ENCODE peak calls at places on chromosomes 2 and 18, in seven cellular contexts. S, J, O, R, D, N and P are unnamed samples.

GRCh38 chr2:120736955-120737801 is 1.5 kb downstream of the GLI2 start:
- DNase-seq in R (peak), O (peak), D (no peak), J (peak), S (peak), N (no peak), P (no peak)

GRCh38 chr2:11234309-11234708 is 79.0 kb downstream of the SLC66A3 start:
- DNase-seq in J (no peak), O (no peak), N (no peak), R (no peak), D (no peak), S (no peak), P (no peak)

GRCh38 chr2:109217362-109218086 is 88.5 kb downstream of the SH3RF3 start:
- DNase-seq in D (no peak), S (no peak), R (peak), N (peak), J (no peak), O (no peak), P (no peak)

GRCh38 chr2:100653449-100654045 is 90.8 kb downstream of the PDCL3 start:
- DNase-seq in N (peak), S (no peak), J (no peak), O (no peak), D (no peak), R (peak), P (no peak)

GRCh38 chr2:12982149-12982584 is 265.4 kb downstream of the TRIB2 start:
- DNase-seq in N (no peak), R (no peak), D (no peak), O (no peak), S (peak), J (no peak), P (no peak)

GRCh38 chr2:170396799-170397459 is 219.0 kb downstream of the MYO3B start:
- DNase-seq in O (peak), R (no peak), N (no peak), J (no peak), S (peak), D (no peak), P (no peak)

GRCh38 chr2:209640358-209640757 is 131.3 kb upstream of the UNC80 start:
- DNase-seq in J (no peak), N (no peak), O (no peak), R (no peak), S (peak), D (no peak), P (no peak)

GRCh38 chr2:218074031-218074430 is 5.0 kb downstream of the RUFY4 start:
- DNase-seq in N (no peak), R (peak), J (peak), O (peak), S (no peak), D (no peak), P (no peak)

GRCh38 chr2:162929571-162929970 is 91.0 kb upstream of the KCNH7 start:
- DNase-seq in S (peak), O (no peak), N (no peak), R (no peak), J (no peak), D (no peak), P (no peak)

GRCh38 chr2:152221870-152222269 is 46.3 kb upstream of the STAM2 start:
- DNase-seq in D (no peak), N (no peak), S (no peak), R (no peak), O (no peak), J (peak), P (no peak)

GRCh38 chr2:195356026-195356425 is 301.0 kb upstream of the SLC39A10 start:
- DNase-seq in N (no peak), J (no peak), R (no peak), D (no peak), O (no peak), S (no peak), P (no peak)

GRCh38 chr18:48547456-48548403 is 8.9 kb downstream of the CTIF start:
- DNase-seq in D (no peak), S (peak), N (no peak), R (peak), O (peak), J (peak), P (no peak)

GRCh38 chr2:107325983-107326786 is 440.2 kb upstream of the ST6GAL2 start:
- DNase-seq in R (no peak), J (no peak), O (no peak), D (no peak), N (no peak), S (peak), P (no peak)
- H3K27ac ChIP-seq in R (no peak), J (no peak), O (peak), D (peak), N (no peak), S (no peak), P (peak)

DNA sequence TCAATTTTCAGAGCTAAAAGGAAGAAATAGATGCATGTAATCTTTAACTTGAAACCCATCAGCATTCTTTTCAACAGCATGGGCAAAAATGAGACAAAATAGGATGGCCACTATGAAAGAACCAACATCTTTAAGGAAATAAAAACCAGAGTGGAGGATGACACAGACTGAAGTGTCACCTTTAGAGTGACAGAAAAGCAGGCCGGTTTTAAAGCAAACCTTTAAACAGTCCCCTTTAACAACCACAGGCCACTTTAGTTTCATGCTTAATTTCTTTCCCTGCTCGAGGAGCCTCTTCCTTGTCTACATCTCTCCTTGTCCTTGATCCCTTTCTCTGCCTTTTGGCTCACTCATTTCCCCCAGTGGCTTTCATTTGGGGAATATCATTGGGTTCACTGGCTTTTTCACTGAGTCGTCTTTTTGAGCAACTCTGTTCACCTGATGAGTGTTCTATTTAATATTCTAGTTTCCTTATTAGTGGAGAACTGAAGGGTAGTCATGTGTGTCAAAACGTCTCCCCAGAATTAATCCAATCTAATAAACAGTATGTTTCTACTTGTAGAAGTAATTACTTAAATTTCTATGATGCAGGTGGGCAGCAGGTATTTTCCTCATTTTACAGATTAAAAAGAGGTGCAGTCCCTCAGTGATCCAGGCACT is 72.5 kb downstream of the DOCK10 start:
- DNase-seq in D (no peak), O (no peak), R (no peak), J (no peak), S (no peak), N (no peak), P (no peak)
- H3K27ac ChIP-seq in D (peak), O (no peak), R (no peak), J (no peak), S (no peak), N (no peak), P (no peak)

DNA sequence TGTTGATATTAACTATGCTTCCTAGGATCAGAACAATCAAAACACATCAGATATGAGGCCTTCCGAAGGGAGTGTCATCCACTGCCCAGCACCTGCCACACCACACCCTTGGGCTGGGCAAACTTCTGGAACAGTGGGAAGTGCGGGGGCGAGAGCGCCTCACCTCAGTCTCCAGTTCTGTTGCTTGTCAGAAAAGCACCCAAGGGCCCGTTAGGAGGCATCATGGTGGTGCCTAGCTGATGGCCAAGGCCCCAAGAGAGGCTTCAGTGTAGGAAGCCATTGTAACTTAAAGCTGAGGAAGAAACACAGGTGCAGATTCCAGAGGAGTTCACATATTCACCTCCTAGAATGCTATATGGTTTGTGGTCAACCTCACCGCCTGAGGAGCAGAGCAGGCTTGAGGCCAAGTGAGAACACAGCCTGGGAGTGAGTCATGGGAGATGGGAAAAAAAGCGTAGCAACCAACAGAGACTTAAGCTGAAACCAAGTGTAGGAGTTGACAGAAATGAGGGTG is 85.1 kb upstream of the ATL2 start:
- DNase-seq in S (peak), N (no peak), R (peak), D (peak), J (no peak), O (peak), P (peak)
- H3K27ac ChIP-seq in S (peak), N (no peak), R (no peak), D (no peak), J (no peak), O (peak), P (peak)

DNA sequence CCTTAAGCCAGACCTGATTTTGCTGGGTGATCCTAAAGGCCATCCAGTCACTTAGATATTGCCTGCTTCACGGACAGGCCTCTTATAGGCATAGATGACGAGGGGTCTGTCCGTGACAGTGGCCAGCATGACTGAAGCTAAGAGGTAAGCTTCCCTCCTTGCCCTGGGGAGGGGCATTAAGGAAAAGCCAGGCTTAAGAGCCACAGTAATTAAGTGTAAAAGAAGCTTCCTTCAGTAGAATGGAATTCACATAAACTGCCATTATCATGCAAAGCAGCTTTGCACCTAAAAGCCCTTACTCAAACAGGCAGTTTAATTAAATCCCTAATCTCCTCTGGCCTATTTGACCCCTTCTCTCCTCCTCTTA is 99.4 kb upstream of the PKDCC start:
- DNase-seq in O (no peak), N (no peak), J (no peak), R (no peak), D (no peak), S (no peak), P (no peak)
- H3K27ac ChIP-seq in O (peak), N (no peak), J (no peak), R (no peak), D (no peak), S (no peak), P (no peak)

GRCh38 chr2:127857494-127857818 is 499 bp downstream of the POLR2D start:
- DNase-seq in O (peak), S (peak), D (no peak), J (no peak), R (no peak), N (no peak), P (no peak)
- H3K27ac ChIP-seq in O (peak), S (peak), D (peak), J (peak), R (peak), N (peak), P (peak)

DNA sequence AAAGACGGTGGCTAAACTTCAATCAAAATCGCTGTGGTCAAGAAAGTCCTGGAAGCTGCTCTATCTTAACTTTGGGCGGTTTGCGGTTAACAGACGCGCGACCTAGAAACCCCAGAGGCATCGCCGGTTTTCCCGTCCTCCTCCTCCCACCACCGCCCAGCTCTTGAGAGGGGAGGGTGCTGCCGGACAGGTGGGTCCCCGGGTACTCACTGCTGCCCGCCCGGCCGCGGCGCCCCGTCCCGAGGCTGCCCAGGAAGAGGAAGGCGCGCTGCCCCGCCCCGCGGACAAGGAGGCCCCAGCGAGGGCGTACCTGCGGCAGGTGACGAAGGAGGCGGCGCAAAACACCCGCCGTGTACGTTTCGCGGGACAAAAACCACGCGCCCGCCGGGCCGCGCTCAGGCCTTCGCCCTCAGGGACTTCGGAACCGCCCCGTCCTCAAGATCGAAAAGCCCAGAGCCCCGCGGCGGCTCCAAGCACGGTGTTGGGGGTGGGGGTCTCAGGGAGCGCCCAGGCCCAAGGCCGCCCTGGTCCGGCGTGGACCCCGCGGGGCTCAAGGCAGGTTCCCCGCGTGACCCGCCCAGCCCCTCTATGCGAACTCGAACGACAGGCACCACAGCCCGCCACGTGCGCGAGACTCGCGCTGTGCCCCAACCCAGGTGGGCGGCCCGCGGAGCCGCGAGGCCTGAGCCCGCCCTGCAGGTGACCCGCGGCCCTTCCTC is at the start of gene SH3YL1:
- DNase-seq in N (peak), O (peak), R (peak), J (no peak), D (no peak), S (peak), P (peak)
- H3K27ac ChIP-seq in N (peak), O (peak), R (no peak), J (peak), D (peak), S (peak), P (peak)

GRCh38 chr2:235729182-235729929 is 235.5 kb downstream of the AGAP1 start:
- DNase-seq in J (no peak), R (no peak), D (no peak), S (no peak), N (no peak), O (no peak), P (no peak)
- H3K27ac ChIP-seq in J (no peak), R (no peak), D (peak), S (no peak), N (no peak), O (no peak), P (peak)

DNA sequence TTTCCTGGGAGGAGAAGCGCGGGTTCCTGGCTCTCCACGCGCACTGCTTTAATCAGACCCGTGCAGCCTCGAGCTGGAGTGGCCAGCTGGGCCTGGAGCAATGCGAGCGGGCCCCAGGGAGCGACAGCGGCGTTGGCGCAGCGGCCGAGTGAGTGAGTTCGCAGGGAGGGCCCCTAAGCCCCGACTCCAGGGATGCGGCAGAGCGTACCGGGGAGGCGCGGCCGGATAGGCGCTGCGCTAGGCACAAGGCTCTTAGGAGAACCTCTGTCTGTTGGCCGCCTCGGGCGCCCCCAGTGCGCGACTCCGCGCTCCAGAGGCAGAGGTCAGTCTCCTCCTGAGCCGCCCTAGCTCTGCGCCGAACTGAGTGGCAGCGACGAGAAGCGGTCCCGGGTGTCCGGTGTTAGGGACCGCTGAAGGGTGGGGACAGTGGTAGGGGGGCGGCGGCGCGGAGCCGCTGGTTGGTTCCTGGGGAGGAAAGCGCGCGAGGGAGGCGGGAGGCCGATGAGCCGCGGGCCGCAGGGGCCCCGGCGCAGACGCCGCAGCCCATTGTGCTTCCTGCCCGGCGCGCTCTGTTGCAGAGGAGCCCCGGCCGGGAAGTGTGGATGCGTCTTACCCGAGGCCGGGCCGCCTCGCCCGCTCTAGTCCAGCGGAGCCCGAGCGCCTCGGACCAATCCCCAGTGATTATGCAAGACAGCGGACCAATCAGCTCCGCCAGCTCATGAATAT is 410 bp upstream of the DLX1 start:
- DNase-seq in O (peak), R (peak), D (peak), N (peak), J (peak), S (peak), P (peak)
- H3K27ac ChIP-seq in O (no peak), R (no peak), D (no peak), N (peak), J (peak), S (peak), P (no peak)

GRCh38 chr2:230217424-230217823 is 2.4 kb downstream of the SP110 start:
- DNase-seq in J (no peak), O (no peak), S (no peak), R (no peak), D (no peak), N (no peak), P (no peak)
- H3K27ac ChIP-seq in J (no peak), O (no peak), S (no peak), R (no peak), D (no peak), N (no peak), P (no peak)

GRCh38 chr2:182716665-182716990 is 571 bp downstream of the DNAJC10 start:
- DNase-seq in J (no peak), N (no peak), O (peak), R (no peak), S (peak), D (no peak), P (no peak)

GRCh38 chr2:182717451-182718215 is 1.6 kb downstream of the DNAJC10 start:
- DNase-seq in N (peak), R (no peak), J (no peak), S (no peak), D (no peak), O (no peak), P (no peak)

GRCh38 chr2:182715121-182715895 is 749 bp upstream of the DNAJC10 start:
- DNase-seq in O (peak), R (no peak), J (no peak), N (no peak), S (no peak), D (no peak), P (no peak)

GRCh38 chr2:182715896-182716664 is at the start of gene DNAJC10:
- DNase-seq in O (peak), D (peak), J (peak), N (peak), R (peak), S (peak), P (peak)

DNA sequence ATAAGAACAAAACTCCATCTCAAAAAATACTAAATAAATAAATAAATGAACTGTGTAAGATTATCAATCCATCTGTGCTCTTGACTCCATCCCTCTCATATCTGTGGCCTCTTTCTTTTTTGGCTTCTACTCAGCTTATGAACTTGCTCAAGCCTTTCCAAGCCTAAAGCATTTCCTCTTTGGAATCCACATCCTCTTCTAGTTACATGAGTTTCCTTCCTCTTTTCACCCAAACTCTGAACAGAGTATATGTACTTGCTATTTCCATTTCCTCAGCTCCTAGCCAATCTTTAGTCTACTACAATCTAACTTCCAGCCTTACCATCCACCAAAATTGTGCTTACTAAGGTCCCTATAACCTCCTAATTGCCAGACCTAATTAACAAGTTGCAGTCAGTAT is 2.4 kb upstream of the DNAJC10 start:
- DNase-seq in J (no peak), S (no peak), N (no peak), R (no peak), D (no peak), O (no peak), P (no peak)
- H3K27ac ChIP-seq in J (no peak), S (no peak), N (no peak), R (no peak), D (no peak), O (no peak), P (no peak)